ENCODE peak calls at places on chromosomes 5 and 9, in five cellular contexts. M is left ventricle myocardium inferior, J is cardiac muscle cell, R is IMR-90, B is tibial nerve. N is an unnamed sample. For H3K4me1, the result is how much of the 10 kb centered on the place peaks cover.

GRCh38 chr9:122397749-122398148 is 26.9 kb downstream of the PTGS1 start:
- DNase-seq in M (no peak), B (no peak), R (no peak), J (no peak), N (no peak)

GRCh38 chr5:99320461-99320860 is 391.7 kb upstream of the CHD1 start:
- DNase-seq in J (no peak), R (no peak), B (no peak), M (no peak), N (no peak)

GRCh38 chr5:119022017-119022745 is 33.8 kb upstream of the DTWD2 start:
- DNase-seq in R (peak), B (no peak), M (no peak), J (no peak), N (no peak)

GRCh38 chr5:41087461-41087860 is 16.3 kb upstream of the MROH2B start:
- DNase-seq in R (peak), M (no peak), B (no peak), J (no peak), N (no peak)

GRCh38 chr5:16384222-16384621 is 81.4 kb downstream of the ZNF622 start:
- DNase-seq in R (no peak), B (no peak), M (no peak), J (no peak), N (no peak)

GRCh38 chr9:105296889-105297288 is 52.4 kb downstream of the SLC44A1 start:
- DNase-seq in R (peak), M (no peak), B (no peak), J (peak), N (no peak)

GRCh38 chr5:43281840-43282658 is 31.2 kb downstream of the HMGCS1 start:
- DNase-seq in M (no peak), J (no peak), B (no peak), R (peak), N (no peak)

GRCh38 chr5:64807505-64807904 is 38.8 kb downstream of the CWC27 start:
- DNase-seq in M (no peak), R (peak), B (no peak), J (no peak), N (no peak)

GRCh38 chr9:120740135-120740534 is 25.9 kb upstream of the MEGF9 start:
- DNase-seq in B (no peak), R (no peak), M (no peak), J (no peak), N (no peak)

GRCh38 chr9:99105152-99106043 is 485 bp downstream of the TGFBR1 start:
- DNase-seq in J (peak), B (peak), R (peak), M (peak), N (peak)
- H3K4me1 ChIP-seq in J (under half), B (under half), R (under half), M (half or more), N (under half)

DNA sequence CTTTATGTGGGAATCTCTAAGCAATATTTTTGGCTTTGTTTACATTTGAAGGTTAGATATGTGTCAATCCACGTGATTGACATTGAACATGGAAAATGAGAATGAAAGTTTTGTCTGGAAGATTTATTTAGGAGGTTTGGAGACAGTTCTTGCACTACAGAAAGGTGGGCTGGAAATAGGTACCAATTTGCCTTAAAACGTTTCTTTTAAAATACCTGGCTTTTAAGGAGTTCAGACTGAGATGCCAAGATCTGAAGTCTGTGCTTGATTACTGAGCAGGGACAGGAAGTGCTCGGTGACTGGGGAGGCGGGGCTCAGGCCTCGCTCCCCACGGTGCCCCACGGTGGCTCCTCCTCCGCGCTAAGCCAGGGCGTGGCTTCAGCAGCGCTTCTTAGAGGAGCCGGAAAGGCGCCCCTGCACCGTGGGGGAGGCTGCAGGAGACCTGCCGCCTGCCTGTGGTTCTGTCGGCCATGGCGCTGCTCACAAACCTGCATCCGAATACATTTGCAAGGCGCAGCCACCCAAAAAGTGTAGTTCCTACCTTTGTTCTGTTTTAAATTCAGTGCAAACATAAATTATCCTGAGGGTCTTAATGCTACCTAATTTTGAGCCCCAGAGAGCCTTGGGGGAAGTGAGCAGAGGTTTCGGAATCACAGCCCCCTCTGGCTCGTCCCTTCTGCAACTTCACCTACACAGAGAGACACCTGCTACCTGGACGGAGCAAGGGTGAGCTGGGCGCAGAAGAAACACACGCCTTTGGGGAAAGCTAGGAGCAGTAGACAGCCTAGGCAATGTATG is 49.2 kb downstream of the USP20 start:
- DNase-seq in R (peak), J (peak), B (peak), M (peak), N (peak)
- TF ChIP-seq CTCF in R (no peak), J (no peak), B (no peak), M (no peak), N (no peak)

GRCh38 chr9:128887914-128888350 is 6.0 kb downstream of the LRRC8A start:
- DNase-seq in M (no peak), B (no peak), R (no peak), J (no peak), N (no peak)

GRCh38 chr9:128892223-128892892 is 10.4 kb downstream of the LRRC8A start:
- DNase-seq in R (peak), M (peak), J (no peak), B (peak), N (peak)

GRCh38 chr9:128894764-128895163 is 12.8 kb downstream of the LRRC8A start:
- DNase-seq in B (no peak), M (no peak), R (no peak), J (no peak), N (no peak)

GRCh38 chr9:128893354-128893753 is 11.4 kb downstream of the LRRC8A start:
- DNase-seq in M (no peak), J (no peak), R (no peak), B (no peak), N (no peak)

GRCh38 chr9:128891354-128892222 is 9.7 kb downstream of the LRRC8A start:
- DNase-seq in J (no peak), M (no peak), B (no peak), R (no peak), N (no peak)
- H3K4me1 ChIP-seq in J (under half), M (half or more), B (under half), R (under half), N (under half)

DNA sequence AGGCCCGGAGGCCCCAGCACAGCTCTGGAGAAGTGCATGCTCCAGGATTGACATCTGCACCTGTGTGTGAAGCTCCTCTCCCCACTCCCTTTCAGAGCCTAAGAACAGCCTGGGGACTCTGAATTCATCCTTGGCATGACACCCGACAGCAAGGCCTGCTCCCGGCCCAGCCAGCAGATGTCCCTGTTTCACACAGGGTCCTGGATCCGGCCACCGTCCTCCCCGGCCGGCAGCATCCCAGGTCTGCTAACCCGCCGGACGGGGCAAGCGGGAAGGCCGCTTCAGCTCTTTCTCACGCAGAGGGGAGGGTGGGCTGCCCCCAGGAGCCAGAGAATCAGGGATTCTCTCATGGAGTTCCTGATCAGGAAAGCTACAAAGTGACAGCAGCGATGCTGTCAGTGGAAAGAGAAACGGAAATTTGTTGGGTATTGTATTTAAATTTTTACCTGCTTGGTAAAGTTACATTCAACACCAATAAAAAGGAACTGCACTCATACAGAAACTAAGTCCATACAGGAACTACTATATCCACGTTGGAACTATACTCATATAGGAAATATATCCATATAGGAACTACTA is 325.3 kb upstream of the IRX4 start:
- DNase-seq in J (peak), M (no peak), B (no peak), R (no peak), N (peak)
- TF ChIP-seq CTCF in J (no peak), M (peak), B (no peak), R (no peak), N (no peak)

GRCh38 chr5:80204808-80205614 is 50.8 kb downstream of the SERINC5 start:
- DNase-seq in M (peak), B (no peak), J (peak), R (peak), N (peak)
- H3K4me1 ChIP-seq in M (half or more), B (under half), J (under half), R (under half), N (half or more)

N was measured in testis.